ENCODE peak calls at places on chromosome 11, in eight cellular contexts. O is GM12865; C is upper lobe of left lung; I is NCI-H1105 treated with DMSO at 0.1 percent for 48 hours; X is HT1080; R is fibroblast of villous mesenchyme; T is NCI-H345; W is stimulated activated naive CD4-positive, alpha-beta T cell. E is an unnamed sample.

GRCh38 chr11:71086687-71087258 is 165.6 kb downstream of the SHANK2 start:
- DNase-seq in T (peak), W (no peak), R (peak), C (no peak), X (peak), O (peak), I (peak), E (no peak)

GRCh38 chr11:9047986-9048522 is 43.3 kb downstream of the SCUBE2 start:
- DNase-seq in I (no peak), C (no peak), O (no peak), T (no peak), W (no peak), X (no peak), R (peak), E (no peak)

GRCh38 chr11:72730706-72731105 is 21.5 kb downstream of the ARAP1 start:
- DNase-seq in R (no peak), C (no peak), I (no peak), X (no peak), O (no peak), W (no peak), T (no peak), E (no peak)

GRCh38 chr11:131922220-131922619 is 551.8 kb downstream of the NTM start:
- DNase-seq in X (no peak), I (no peak), R (no peak), C (no peak), W (no peak), O (no peak), T (no peak), E (no peak)

GRCh38 chr11:106714179-106714578 is 304.1 kb downstream of the GUCY1A2 start:
- DNase-seq in W (no peak), T (no peak), X (no peak), R (peak), O (no peak), I (no peak), C (no peak), E (no peak)

GRCh38 chr11:8257003-8257664 is 6.5 kb downstream of the LMO1 start:
- DNase-seq in X (no peak), R (no peak), I (no peak), O (no peak), W (no peak), T (no peak), C (no peak), E (no peak)

GRCh38 chr11:69230856-69231425 is 63.0 kb upstream of the MYEOV start:
- DNase-seq in X (no peak), I (no peak), O (no peak), T (no peak), R (no peak), C (no peak), W (no peak), E (no peak)

GRCh38 chr11:33379931-33380330 is 122.8 kb downstream of the HIPK3 start:
- DNase-seq in W (no peak), X (no peak), I (no peak), C (no peak), O (peak), T (no peak), R (no peak), E (no peak)

GRCh38 chr11:62850911-62851806 is 11.8 kb upstream of the WDR74 start:
- DNase-seq in R (no peak), W (no peak), I (peak), X (peak), T (peak), C (no peak), O (peak), E (no peak)

GRCh38 chr11:63877658-63878241 is 38.8 kb downstream of the MARK2 start:
- DNase-seq in O (no peak), W (no peak), T (no peak), X (no peak), I (no peak), C (no peak), R (no peak), E (no peak)

GRCh38 chr11:3123761-3124733 is 41.1 kb downstream of the OSBPL5 start:
- DNase-seq in R (peak), W (no peak), X (peak), O (no peak), I (no peak), T (no peak), C (peak), E (peak)

GRCh38 chr11:103959279-103959930 is 77.0 kb upstream of the DDI1 start:
- DNase-seq in O (peak), W (no peak), R (peak), X (peak), T (no peak), I (no peak), C (no peak), E (peak)